ENCODE peak calls at places on chromosome 15, in ten cellular contexts. H is adipocyte; Z is GM12864; L is posterior cingulate gyrus; B is naive thymus-derived CD8-positive, alpha-beta T cell; X is amniotic epithelial cell; N is HS-5; M is iris pigment epithelial cell; Q is AG09319; W is activated T-helper 9 cell treated with anti-CD3 and anti-CD28 coated beads, Interleukin-2, amount 50 U/mL, for 16 hours. S is an unnamed sample.

GRCh38 chr15:62482715-62483429 is 317.8 kb upstream of the C2CD4B start:
- DNase-seq in N (no peak), Q (no peak), H (peak; percentile 18), Z (peak; percentile 35), M (peak; percentile 23), W (no peak), X (peak; percentile 29), L (no peak), B (no peak), S (peak; percentile 37)

GRCh38 chr15:38002883-38003477 is 68.5 kb downstream of the TMCO5A start:
- DNase-seq in M (peak; percentile 87), N (peak; percentile 29), Q (peak; percentile 63), X (peak; percentile 82), L (peak; percentile 63), B (no peak), Z (peak; percentile 33), W (no peak), H (peak; percentile 77), S (peak; percentile 32)

GRCh38 chr15:60708684-60709083 is 229.7 kb upstream of the ICE2 start:
- DNase-seq in Q (no peak), W (no peak), X (peak; percentile 99), N (no peak), B (no peak), L (no peak), Z (no peak), M (peak; percentile 99), H (peak; percentile 8), S (no peak)

GRCh38 chr15:80492409-80492808 is 88.2 kb downstream of the ARNT2 start:
- DNase-seq in W (no peak), B (no peak), L (no peak), H (no peak), Q (no peak), Z (no peak), M (no peak), N (no peak), X (no peak), S (no peak)

GRCh38 chr15:65921780-65922179 is 52.5 kb downstream of the RAB11A start:
- DNase-seq in Z (no peak), H (no peak), Q (no peak), L (no peak), X (no peak), N (no peak), M (no peak), B (no peak), W (no peak), S (no peak)

GRCh38 chr15:101451192-101451799 is 38.2 kb downstream of the PCSK6 start:
- DNase-seq in Q (peak; percentile 51), N (no peak), B (no peak), Z (no peak), L (peak; percentile 49), W (no peak), M (peak; percentile 84), X (peak; percentile 83), H (peak; percentile 13), S (no peak)

GRCh38 chr15:44706401-44706800 is 4.7 kb downstream of the PATL2 start:
- DNase-seq in X (no peak), M (no peak), N (no peak), W (no peak), Z (no peak), L (no peak), H (no peak), B (no peak), Q (no peak), S (no peak)

GRCh38 chr15:73809728-73810501 is 56.8 kb upstream of the INSYN1 start:
- DNase-seq in N (no peak), Q (no peak), X (no peak), M (no peak), H (no peak), Z (no peak), L (peak; percentile 74), B (no peak), W (no peak), S (no peak)